ENCODE peak calls at places on chromosome 2, in nine cellular contexts. S, C, Y, R, T, W, Z, G and D are unnamed samples.

GRCh38 chr2:105007367-105007766 is 30.5 kb upstream of the MRPS9 start:
- DNase-seq in S (no peak), C (no peak), Y (no peak), R (no peak), T (no peak), W (no peak), Z (no peak), G (no peak), D (no peak)

GRCh38 chr2:203112342-203112741 is 97.7 kb downstream of the NBEAL1 start:
- DNase-seq in S (no peak), C (no peak), Y (no peak), R (no peak), T (no peak), W (no peak), Z (no peak), G (no peak), D (no peak)

GRCh38 chr2:21972580-21972979 is 848.8 kb downstream of the TDRD15 start:
- DNase-seq in S (no peak), C (no peak), Y (no peak), R (no peak), T (no peak), W (peak), Z (peak), G (no peak), D (peak)

GRCh38 chr2:159755788-159756187 is 42.2 kb downstream of the CD302 start:
- DNase-seq in S (no peak), C (no peak), Y (no peak), R (no peak), T (peak), W (peak), Z (peak), G (peak), D (no peak)

GRCh38 chr2:215832791-215833190 is 180.6 kb downstream of the MREG start:
- DNase-seq in S (no peak), C (no peak), Y (no peak), R (no peak), T (no peak), W (no peak), Z (no peak), G (no peak), D (no peak)

GRCh38 chr2:31207790-31208189 is 9.5 kb downstream of the CAPN14 start:
- DNase-seq in S (no peak), C (no peak), Y (no peak), R (no peak), T (no peak), W (peak), Z (no peak), G (no peak), D (no peak)

GRCh38 chr2:9554841-9555337 is 741 bp downstream of the ADAM17 start:
- DNase-seq in S (no peak), C (no peak), Y (peak), R (peak), T (no peak), W (peak), Z (peak), G (peak), D (peak)

GRCh38 chr2:1493361-1494126 is 80.3 kb downstream of the TPO start:
- DNase-seq in S (no peak), C (no peak), Y (no peak), R (no peak), T (no peak), W (no peak), Z (no peak), G (no peak), D (no peak)

GRCh38 chr2:160256511-160256910 is 56.4 kb upstream of the ITGB6 start:
- DNase-seq in S (no peak), C (no peak), Y (no peak), R (no peak), T (no peak), W (no peak), Z (no peak), G (no peak), D (no peak)

GRCh38 chr2:204328350-204328749 is 216.9 kb upstream of the PARD3B start:
- DNase-seq in S (no peak), C (no peak), Y (no peak), R (no peak), T (no peak), W (no peak), Z (no peak), G (no peak), D (no peak)

GRCh38 chr2:1230155-1230893 is 182.9 kb upstream of the TPO start:
- DNase-seq in S (no peak), C (no peak), Y (no peak), R (no peak), T (no peak), W (no peak), Z (no peak), G (no peak), D (no peak)

GRCh38 chr2:155442755-155443372 is 744.4 kb downstream of the KCNJ3 start:
- DNase-seq in S (no peak), C (no peak), Y (no peak), R (no peak), T (no peak), W (no peak), Z (no peak), G (peak), D (no peak)

GRCh38 chr2:129233751-129234406 is 745.6 kb upstream of the RAB6C start:
- DNase-seq in S (no peak), C (no peak), Y (no peak), R (no peak), T (no peak), W (peak), Z (peak), G (peak), D (peak)

GRCh38 chr2:96773922-96774321 is 13.2 kb downstream of the CNNM4 start:
- DNase-seq in S (no peak), C (no peak), Y (no peak), R (no peak), T (peak), W (peak), Z (peak), G (no peak), D (peak)

GRCh38 chr2:145807978-145808377 is 1288.1 kb upstream of the ZEB2 start:
- DNase-seq in S (no peak), C (no peak), Y (no peak), R (no peak), T (no peak), W (no peak), Z (no peak), G (peak), D (no peak)

GRCh38 chr2:109046925-109047508 is 58.0 kb upstream of the EDAR start:
- DNase-seq in S (no peak), C (no peak), Y (no peak), R (no peak), T (no peak), W (no peak), Z (no peak), G (peak), D (no peak)

GRCh38 chr2:15058015-15058414 is 425.5 kb downstream of the LRATD1 start:
- DNase-seq in S (no peak), C (no peak), Y (no peak), R (no peak), T (no peak), W (peak), Z (peak), G (no peak), D (no peak)

GRCh38 chr2:219059725-219060682 is 717 bp downstream of the IHH start:
- DNase-seq in S (no peak), C (no peak), Y (no peak), R (no peak), T (no peak), W (peak), Z (no peak), G (no peak), D (no peak)

GRCh38 chr2:241793385-241793784 is 15.6 kb upstream of the NEU4 start:
- DNase-seq in S (no peak), C (no peak), Y (no peak), R (no peak), T (no peak), W (no peak), Z (no peak), G (no peak), D (no peak)

GRCh38 chr2:1744446-1745170 is at the start of gene PXDN:
- DNase-seq in S (peak), C (no peak), Y (peak), R (no peak), T (no peak), W (peak), Z (no peak), G (no peak), D (peak)

GRCh38 chr2:118613742-118614141 is 233.7 kb downstream of the EN1 start:
- DNase-seq in S (no peak), C (no peak), Y (no peak), R (no peak), T (no peak), W (no peak), Z (no peak), G (no peak), D (no peak)

GRCh38 chr2:74894261-74895030 is 60.5 kb downstream of the HK2 start:
- DNase-seq in S (no peak), C (no peak), Y (no peak), R (peak), T (no peak), W (peak), Z (no peak), G (peak), D (no peak)

GRCh38 chr2:172792711-172793110 is 57.1 kb downstream of the RAPGEF4 start:
- DNase-seq in S (no peak), C (no peak), Y (no peak), R (no peak), T (no peak), W (no peak), Z (no peak), G (no peak), D (no peak)

GRCh38 chr2:31134450-31134849 is 3.8 kb downstream of the GALNT14 start:
- DNase-seq in S (no peak), C (no peak), Y (no peak), R (no peak), T (no peak), W (no peak), Z (no peak), G (no peak), D (no peak)

GRCh38 chr2:46053502-46054094 is 243.6 kb upstream of the EPAS1 start:
- DNase-seq in S (no peak), C (no peak), Y (no peak), R (no peak), T (no peak), W (no peak), Z (no peak), G (peak), D (no peak)

GRCh38 chr2:215466097-215466909 is 30.4 kb upstream of the FN1 start:
- DNase-seq in S (no peak), C (no peak), Y (no peak), R (no peak), T (no peak), W (no peak), Z (no peak), G (no peak), D (peak)

GRCh38 chr2:175187378-175187777 is 5.9 kb upstream of the ATP5MC3 start:
- DNase-seq in S (no peak), C (no peak), Y (no peak), R (no peak), T (no peak), W (peak), Z (peak), G (peak), D (no peak)

GRCh38 chr2:174634130-174635014 is 36.8 kb upstream of the WIPF1 start:
- DNase-seq in S (no peak), C (no peak), Y (no peak), R (no peak), T (peak), W (peak), Z (peak), G (no peak), D (peak)

GRCh38 chr2:121502781-121503180 is 27.9 kb upstream of the RNU4ATAC start:
- DNase-seq in S (no peak), C (no peak), Y (no peak), R (no peak), T (no peak), W (no peak), Z (no peak), G (no peak), D (no peak)

GRCh38 chr2:179031731-179032408 is 18.1 kb downstream of the CCDC141 start:
- DNase-seq in S (no peak), C (no peak), Y (no peak), R (peak), T (no peak), W (no peak), Z (peak), G (peak), D (peak)

GRCh38 chr2:98899041-98899702 is 36.9 kb downstream of the CRACDL start:
- DNase-seq in S (no peak), C (no peak), Y (peak), R (no peak), T (no peak), W (no peak), Z (no peak), G (no peak), D (no peak)

GRCh38 chr2:29518988-29519925 is 402.1 kb downstream of the ALK start:
- DNase-seq in S (no peak), C (no peak), Y (no peak), R (peak), T (no peak), W (no peak), Z (no peak), G (no peak), D (no peak)

GRCh38 chr2:236705295-236706114 is 135.9 kb downstream of the ACKR3 start:
- DNase-seq in S (no peak), C (no peak), Y (no peak), R (no peak), T (no peak), W (no peak), Z (no peak), G (no peak), D (no peak)

GRCh38 chr2:111148225-111148873 is 27.6 kb downstream of the BCL2L11 start:
- DNase-seq in S (no peak), C (no peak), Y (no peak), R (no peak), T (no peak), W (no peak), Z (no peak), G (no peak), D (no peak)

GRCh38 chr2:40450066-40450841 is 1.6 kb downstream of the SLC8A1 start:
- DNase-seq in S (no peak), C (no peak), Y (no peak), R (no peak), T (no peak), W (peak), Z (peak), G (no peak), D (peak)

GRCh38 chr2:157732596-157732995 is 103.9 kb upstream of the ACVR1C start:
- DNase-seq in S (no peak), C (no peak), Y (no peak), R (no peak), T (no peak), W (no peak), Z (no peak), G (no peak), D (no peak)

GRCh38 chr2:240759454-240759853 is 60.6 kb downstream of the KIF1A start:
- DNase-seq in S (no peak), C (no peak), Y (no peak), R (no peak), T (no peak), W (no peak), Z (no peak), G (peak), D (peak)

GRCh38 chr2:10668402-10669012 is 21.3 kb downstream of the NOL10 start:
- DNase-seq in S (no peak), C (no peak), Y (no peak), R (peak), T (peak), W (peak), Z (peak), G (peak), D (peak)

GRCh38 chr2:64276417-64277095 is 132.3 kb upstream of the PELI1 start:
- DNase-seq in S (no peak), C (no peak), Y (no peak), R (no peak), T (no peak), W (peak), Z (no peak), G (peak), D (peak)

GRCh38 chr2:173657996-173658717 is 303.5 kb downstream of the CDCA7 start:
- DNase-seq in S (no peak), C (no peak), Y (no peak), R (peak), T (no peak), W (peak), Z (no peak), G (peak), D (no peak)